ENCODE peak calls at places on chromosomes 6 and 20, in four cellular contexts. F, T, V and S are unnamed samples.

GRCh38 chr20:25036331-25036936 is 21.5 kb downstream of the ACSS1 start:
- DNase-seq in F (peak), T (no peak), V (no peak), S (no peak)

GRCh38 chr6:80457044-80457933 is 350.8 kb downstream of the BCKDHB start:
- DNase-seq in F (no peak), T (no peak), V (peak), S (peak)

GRCh38 chr6:69957990-69958559 is 91.7 kb downstream of the COL19A1 start:
- DNase-seq in F (no peak), T (no peak), V (no peak), S (no peak)

GRCh38 chr6:108561742-108562502 is 1.2 kb downstream of the FOXO3 start:
- DNase-seq in F (peak), T (no peak), V (peak), S (no peak)

GRCh38 chr20:58389324-58389967 is 417 bp downstream of the VAPB start:
- DNase-seq in F (peak), T (no peak), V (peak), S (no peak)

GRCh38 chr6:118843685-118844390 is 50.1 kb upstream of the ASF1A start:
- DNase-seq in F (no peak), T (peak), V (no peak), S (no peak)

GRCh38 chr6:168362276-168362990 is 42.9 kb upstream of the DACT2 start:
- DNase-seq in F (no peak), T (no peak), V (no peak), S (no peak)

GRCh38 chr6:111237757-111238260 is 150.5 kb downstream of the SLC16A10 start:
- DNase-seq in F (no peak), T (no peak), V (no peak), S (no peak)

GRCh38 chr6:10831609-10832008 is 6.7 kb downstream of the MAK start:
- DNase-seq in F (no peak), T (no peak), V (no peak), S (no peak)

GRCh38 chr6:91043751-91044150 is 456.9 kb upstream of the MAP3K7 start:
- DNase-seq in F (no peak), T (no peak), V (no peak), S (no peak)

GRCh38 chr6:86937219-86938079 is at the start of gene HTR1E:
- DNase-seq in F (peak), T (no peak), V (no peak), S (peak)

GRCh38 chr6:158987657-158988056 is 12.3 kb downstream of the RSPH3 start:
- DNase-seq in F (no peak), T (no peak), V (no peak), S (no peak)

GRCh38 chr20:53040678-53041674 is 68.8 kb downstream of the TSHZ2 start:
- DNase-seq in F (no peak), T (no peak), V (peak), S (no peak)

GRCh38 chr6:81450180-81450579 is 302.3 kb downstream of the TENT5A start:
- DNase-seq in F (no peak), T (no peak), V (peak), S (peak)

GRCh38 chr20:2337142-2337541 is 41.3 kb downstream of the TGM3 start:
- DNase-seq in F (no peak), T (no peak), V (no peak), S (no peak)

GRCh38 chr6:107186047-107186446 is 70.7 kb upstream of the BEND3 start:
- DNase-seq in F (no peak), T (no peak), V (no peak), S (no peak)